ENCODE peak calls at places on chromosomes 16 and 17, in seven cellular contexts. W is A549, S is IMR-90, A is HCT116, V is GM12878, Y is H1, H is K562. L is an unnamed sample.

GRCh38 chr17:32747856-32748255 is 129.1 kb downstream of the MYO1D start:
- DNase-seq in W (no peak), S (no peak), A (no peak), V (no peak), Y (no peak), H (no peak), L (peak; percentile 34)

GRCh38 chr16:31875112-31875803 is 1.7 kb downstream of the ZNF267 start:
- DNase-seq in W (no peak), S (peak; percentile 19), A (no peak), V (no peak), Y (no peak), H (peak; percentile 18), L (no peak)

GRCh38 chr16:23504453-23505179 is 5.7 kb downstream of the GGA2 start:
- DNase-seq in W (peak; percentile 71), S (peak; percentile 94), A (peak; percentile 66), V (peak; percentile 77), Y (no peak), H (peak; percentile 70), L (peak; percentile 58)

GRCh38 chr17:55161935-55162555 is 102.7 kb upstream of the HLF start:
- DNase-seq in W (peak; percentile 56), S (peak; percentile 95), A (peak; percentile 94), V (no peak), Y (no peak), H (no peak), L (peak; percentile 31)

GRCh38 chr17:80109713-80110446 is 8.5 kb downstream of the GAA start:
- DNase-seq in W (no peak), S (no peak), A (no peak), V (no peak), Y (no peak), H (no peak), L (no peak)

GRCh38 chr16:85931596-85932402 is 32.8 kb downstream of the IRF8 start:
- DNase-seq in W (no peak), S (no peak), A (no peak), V (no peak), Y (no peak), H (no peak), L (no peak)

GRCh38 chr17:60396412-60396811 is 4.5 kb upstream of the USP32 start:
- DNase-seq in W (no peak), S (no peak), A (no peak), V (no peak), Y (no peak), H (no peak), L (no peak)

GRCh38 chr17:38868095-38868967 is 1.5 kb upstream of the LASP1 start:
- DNase-seq in W (peak; percentile 71), S (peak; percentile 55), A (no peak), V (peak; percentile 51), Y (no peak), H (peak; percentile 70), L (peak; percentile 70)

GRCh38 chr17:34850023-34850422 is 111.2 kb downstream of the CCT6B start:
- DNase-seq in W (no peak), S (no peak), A (no peak), V (no peak), Y (no peak), H (no peak), L (no peak)

GRCh38 chr17:8557176-8557806 is 73.2 kb downstream of the MYH10 start:
- DNase-seq in W (no peak), S (no peak), A (no peak), V (no peak), Y (no peak), H (no peak), L (no peak)

GRCh38 chr17:8552582-8553320 is 77.8 kb downstream of the MYH10 start:
- DNase-seq in W (no peak), S (peak; percentile 64), A (no peak), V (no peak), Y (no peak), H (no peak), L (no peak)

GRCh38 chr17:8556074-8556473 is 74.5 kb downstream of the MYH10 start:
- DNase-seq in W (peak; percentile 59), S (no peak), A (peak; percentile 8), V (no peak), Y (no peak), H (no peak), L (no peak)

DNA sequence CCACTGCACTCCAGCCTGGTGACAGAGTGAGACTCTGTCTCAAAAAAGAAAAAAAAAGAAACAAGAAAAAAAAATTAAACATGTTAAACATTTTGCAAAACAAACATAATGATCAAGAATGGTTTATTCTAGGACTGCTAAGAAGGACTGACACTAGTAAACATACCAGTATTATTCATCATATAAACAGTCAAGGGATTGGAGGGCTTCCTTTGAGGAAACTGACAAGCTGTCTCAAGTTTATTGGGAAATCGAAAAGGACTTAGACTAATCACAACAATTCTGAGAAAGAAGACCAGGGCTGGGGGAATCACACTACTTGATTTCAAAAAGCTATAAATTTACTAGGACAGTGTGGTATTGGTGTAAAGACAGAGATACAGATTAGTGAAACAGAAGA is 75.5 kb downstream of the MYH10 start:
- DNase-seq in W (no peak), S (peak; percentile 47), A (no peak), V (no peak), Y (no peak), H (no peak), L (no peak)
- TF ChIP-seq CEBPB in W (no peak), S (peak; percentile 23), A (no peak), V (no peak), Y (no peak), H (no peak), L (no peak)

GRCh38 chr16:5461141-5461540 is 363.5 kb upstream of the EEF2KMT start:
- DNase-seq in W (no peak), S (no peak), A (no peak), V (no peak), Y (no peak), H (no peak), L (no peak)
- TF ChIP-seq CEBPB in W (no peak), S (no peak), A (no peak), V (no peak), Y (no peak), H (no peak), L (no peak)

DNA sequence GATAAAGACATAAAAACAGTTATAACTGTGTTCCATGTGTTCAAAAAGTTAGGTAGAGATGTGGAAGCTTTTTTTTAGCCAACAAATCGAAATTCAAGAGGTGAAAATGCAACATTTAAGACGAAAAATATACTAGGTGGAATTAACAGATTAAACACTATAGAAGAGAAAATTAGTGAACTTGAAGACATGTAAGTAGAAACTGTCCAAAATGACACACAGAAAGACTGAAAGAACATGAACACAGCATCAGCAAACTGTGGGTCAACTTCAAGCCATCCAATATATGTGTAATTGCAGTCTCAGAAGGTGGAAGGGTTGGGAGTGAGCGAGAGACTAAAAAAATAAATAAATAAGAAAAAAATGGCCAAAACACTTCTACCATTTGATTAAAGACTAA is 9.3 kb downstream of the FAM83G start:
- DNase-seq in W (no peak), S (no peak), A (no peak), V (no peak), Y (no peak), H (no peak), L (no peak)
- TF ChIP-seq CEBPB in W (no peak), S (no peak), A (no peak), V (no peak), Y (no peak), H (no peak), L (no peak)

GRCh38 chr16:81316176-81316496 is 1.4 kb downstream of the GAN start:
- DNase-seq in W (no peak), S (no peak), A (no peak), V (no peak), Y (no peak), H (peak; percentile 8), L (no peak)

GRCh38 chr16:81318711-81319110 is 3.9 kb downstream of the GAN start:
- DNase-seq in W (no peak), S (no peak), A (no peak), V (no peak), Y (no peak), H (peak; percentile 14), L (no peak)

GRCh38 chr16:81321039-81321438 is 6.3 kb downstream of the GAN start:
- DNase-seq in W (no peak), S (no peak), A (no peak), V (no peak), Y (no peak), H (no peak), L (no peak)

GRCh38 chr16:81321537-81321936 is 6.8 kb downstream of the GAN start:
- DNase-seq in W (no peak), S (no peak), A (no peak), V (no peak), Y (no peak), H (no peak), L (no peak)

GRCh38 chr16:81319221-81319912 is 4.6 kb downstream of the GAN start:
- DNase-seq in W (peak; percentile 22), S (peak; percentile 77), A (no peak), V (no peak), Y (no peak), H (peak; percentile 73), L (no peak)
- TF ChIP-seq CEBPB in W (no peak), S (peak; percentile 14), A (no peak), V (no peak), Y (no peak), H (no peak), L (no peak)

GRCh38 chr17:67043283-67043682 is 1.1 kb upstream of the CACNG1 start:
- DNase-seq in W (no peak), S (no peak), A (no peak), V (no peak), Y (no peak), H (no peak), L (no peak)

GRCh38 chr17:67044016-67044772 is at the start of gene CACNG1:
- DNase-seq in W (no peak), S (no peak), A (no peak), V (no peak), Y (no peak), H (no peak), L (no peak)

GRCh38 chr17:67047382-67047781 is 3.0 kb downstream of the CACNG1 start:
- DNase-seq in W (no peak), S (no peak), A (no peak), V (no peak), Y (no peak), H (no peak), L (peak; percentile 56)

GRCh38 chr17:67046398-67046797 is 2.0 kb downstream of the CACNG1 start:
- DNase-seq in W (no peak), S (no peak), A (no peak), V (no peak), Y (no peak), H (no peak), L (no peak)

GRCh38 chr17:67044940-67045339 is 586 bp downstream of the CACNG1 start:
- DNase-seq in W (no peak), S (no peak), A (no peak), V (no peak), Y (no peak), H (no peak), L (no peak)
- TF ChIP-seq CEBPB in W (no peak), S (no peak), A (no peak), V (no peak), Y (no peak), H (no peak), L (no peak)

L was measured in HepG2.